ENCODE peak calls at places on chromosomes 6 and 20, in six cellular contexts. P is SK-N-SH, Z is GM12878, M is K562, G is HepG2, T is GM12891. U is an unnamed sample.

GRCh38 chr6:111031151-111031550 is 49.3 kb downstream of the RPF2 start:
- DNase-seq in P (no peak), Z (no peak), M (no peak), G (no peak), T (no peak), U (no peak)

GRCh38 chr6:47363736-47364135 is 54.0 kb upstream of the TNFRSF21 start:
- DNase-seq in P (no peak), Z (no peak), M (no peak), G (no peak), T (no peak), U (no peak)

GRCh38 chr6:104771258-104771832 is 88.4 kb downstream of the HACE1 start:
- DNase-seq in P (peak), Z (no peak), M (peak), G (peak), T (no peak), U (no peak)

GRCh38 chr6:35044771-35045275 is 96.3 kb downstream of the TCP11 start:
- DNase-seq in P (peak), Z (no peak), M (no peak), G (no peak), T (no peak), U (no peak)

GRCh38 chr20:25224941-25225340 is 22.9 kb upstream of the PYGB start:
- DNase-seq in P (no peak), Z (no peak), M (peak), G (no peak), T (no peak), U (no peak)

GRCh38 chr6:1388081-1388926 is 1.1 kb upstream of the FOXF2 start:
- DNase-seq in P (no peak), Z (no peak), M (no peak), G (no peak), T (no peak), U (no peak)

GRCh38 chr6:159259726-159260125 is 90.5 kb downstream of the FNDC1 start:
- DNase-seq in P (no peak), Z (no peak), M (no peak), G (no peak), T (no peak), U (no peak)

GRCh38 chr20:56893206-56893605 is 264.1 kb downstream of the TFAP2C start:
- DNase-seq in P (no peak), Z (no peak), M (no peak), G (no peak), T (no peak), U (no peak)

GRCh38 chr6:13116155-13116554 is 212.2 kb downstream of the TBC1D7 start:
- DNase-seq in P (no peak), Z (no peak), M (no peak), G (no peak), T (no peak), U (no peak)

GRCh38 chr6:14713008-14713452 is 532.8 kb upstream of the JARID2 start:
- DNase-seq in P (no peak), Z (no peak), M (no peak), G (no peak), T (no peak), U (no peak)

GRCh38 chr6:109867009-109867969 is 110.8 kb upstream of the GPR6 start:
- DNase-seq in P (no peak), Z (no peak), M (no peak), G (no peak), T (no peak), U (no peak)

GRCh38 chr20:57509665-57510237 is 15.2 kb downstream of the CTCFL start:
- DNase-seq in P (peak), Z (no peak), M (peak), G (peak), T (no peak), U (no peak)

GRCh38 chr6:16345449-16346330 is 107.3 kb downstream of the GMPR start:
- DNase-seq in P (peak), Z (no peak), M (no peak), G (peak), T (no peak), U (no peak)

GRCh38 chr20:6908673-6909072 is 141.2 kb downstream of the BMP2 start:
- DNase-seq in P (no peak), Z (no peak), M (no peak), G (no peak), T (no peak), U (no peak)

GRCh38 chr20:7113577-7114466 is 346.3 kb downstream of the BMP2 start:
- DNase-seq in P (peak), Z (no peak), M (no peak), G (peak), T (no peak), U (no peak)

GRCh38 chr20:32227744-32228688 is 20.3 kb downstream of the POFUT1 start:
- DNase-seq in P (no peak), Z (no peak), M (no peak), G (no peak), T (no peak), U (no peak)

GRCh38 chr6:3517350-3517749 is 60.5 kb upstream of the SLC22A23 start:
- DNase-seq in P (no peak), Z (no peak), M (no peak), G (no peak), T (no peak), U (no peak)

GRCh38 chr6:145734486-145735355 is 599 bp downstream of the EPM2A start:
- DNase-seq in P (peak), Z (no peak), M (peak), G (peak), T (peak), U (peak)

GRCh38 chr6:139583420-139583819 is 209.0 kb upstream of the CITED2 start:
- DNase-seq in P (no peak), Z (no peak), M (no peak), G (peak), T (no peak), U (no peak)

GRCh38 chr6:158756126-158756525 is 63.0 kb downstream of the EZR start:
- DNase-seq in P (peak), Z (no peak), M (no peak), G (no peak), T (no peak), U (no peak)

GRCh38 chr6:90319979-90320667 is 23.5 kb upstream of the BACH2 start:
- DNase-seq in P (no peak), Z (no peak), M (no peak), G (no peak), T (no peak), U (no peak)

GRCh38 chr20:59356662-59357061 is 56.3 kb downstream of the EDN3 start:
- DNase-seq in P (peak), Z (no peak), M (no peak), G (no peak), T (no peak), U (no peak)

GRCh38 chr6:26103141-26103769 is 16.0 kb downstream of the HFE start:
- DNase-seq in P (no peak), Z (no peak), M (no peak), G (peak), T (no peak), U (no peak)

GRCh38 chr6:61809004-61809595 is 476.9 kb downstream of the KHDRBS2 start:
- DNase-seq in P (peak), Z (no peak), M (no peak), G (peak), T (peak), U (no peak)

GRCh38 chr6:42239736-42240375 is 22.2 kb upstream of the MRPS10 start:
- DNase-seq in P (no peak), Z (no peak), M (no peak), G (no peak), T (no peak), U (no peak)

GRCh38 chr6:42239333-42239732 is 21.7 kb upstream of the MRPS10 start:
- DNase-seq in P (no peak), Z (no peak), M (no peak), G (no peak), T (no peak), U (no peak)

GRCh38 chr6:42237857-42238256 is 20.2 kb upstream of the MRPS10 start:
- DNase-seq in P (no peak), Z (no peak), M (no peak), G (no peak), T (no peak), U (no peak)

GRCh38 chr6:42241915-42242314 is 24.3 kb upstream of the MRPS10 start:
- DNase-seq in P (no peak), Z (no peak), M (no peak), G (no peak), T (no peak), U (no peak)

DNA sequence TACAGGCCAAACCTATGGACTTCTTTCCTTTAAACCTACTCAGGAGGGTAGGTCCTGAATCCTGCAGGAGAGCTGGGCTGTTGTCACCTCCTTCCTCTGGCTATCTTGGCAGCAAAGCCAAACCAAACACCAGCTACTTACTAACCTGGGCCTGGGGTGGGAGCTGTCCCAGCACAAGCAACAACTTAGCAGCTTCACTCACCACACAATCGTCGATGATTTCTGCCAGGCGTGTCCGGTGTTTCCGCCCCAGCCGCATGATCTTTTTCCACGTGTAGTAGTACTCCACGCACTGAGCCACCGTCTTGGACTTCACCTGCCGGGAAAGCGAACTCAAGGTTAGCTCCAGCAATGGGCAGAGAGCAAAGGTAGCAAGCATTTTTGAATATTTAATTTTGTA is 25.4 kb upstream of the MRPS10 start:
- DNase-seq in P (no peak), Z (no peak), M (no peak), G (no peak), T (no peak), U (no peak)
- TF ChIP-seq TAF1 in P (no peak), Z (no peak), M (no peak), G (no peak), T (no peak), U (no peak)

GRCh38 chr6:52390361-52390727 is 28.4 kb downstream of the PAQR8 start:
- DNase-seq in P (peak), Z (peak), M (peak), G (peak), T (no peak), U (no peak)
- TF ChIP-seq TAF1 in P (peak), Z (peak), M (no peak), G (no peak), T (peak), U (no peak)

GRCh38 chr6:2436391-2437154 is 191.2 kb upstream of the GMDS start:
- DNase-seq in P (no peak), Z (no peak), M (no peak), G (no peak), T (no peak), U (no peak)

GRCh38 chr6:2433686-2434085 is 188.3 kb upstream of the GMDS start:
- DNase-seq in P (no peak), Z (no peak), M (no peak), G (no peak), T (no peak), U (no peak)

GRCh38 chr6:2434911-2435310 is 189.5 kb upstream of the GMDS start:
- DNase-seq in P (no peak), Z (no peak), M (no peak), G (no peak), T (no peak), U (no peak)

GRCh38 chr6:2432258-2432657 is 186.9 kb upstream of the GMDS start:
- DNase-seq in P (no peak), Z (no peak), M (no peak), G (no peak), T (no peak), U (no peak)

GRCh38 chr6:2434116-2434515 is 188.7 kb upstream of the GMDS start:
- DNase-seq in P (no peak), Z (no peak), M (no peak), G (no peak), T (no peak), U (no peak)
- TF ChIP-seq TAF1 in P (no peak), Z (no peak), M (no peak), G (no peak), T (no peak), U (no peak)

GRCh38 chr6:36207155-36207554 is 10.6 kb downstream of the BRPF3 start:
- DNase-seq in P (no peak), Z (no peak), M (no peak), G (no peak), T (no peak), U (no peak)

GRCh38 chr6:36200998-36201596 is 4.6 kb downstream of the BRPF3 start:
- DNase-seq in P (no peak), Z (no peak), M (no peak), G (no peak), T (no peak), U (no peak)

GRCh38 chr6:36202101-36202500 is 5.6 kb downstream of the BRPF3 start:
- DNase-seq in P (no peak), Z (no peak), M (no peak), G (no peak), T (no peak), U (no peak)

GRCh38 chr6:36201612-36202011 is 5.1 kb downstream of the BRPF3 start:
- DNase-seq in P (no peak), Z (no peak), M (no peak), G (no peak), T (no peak), U (no peak)

DNA sequence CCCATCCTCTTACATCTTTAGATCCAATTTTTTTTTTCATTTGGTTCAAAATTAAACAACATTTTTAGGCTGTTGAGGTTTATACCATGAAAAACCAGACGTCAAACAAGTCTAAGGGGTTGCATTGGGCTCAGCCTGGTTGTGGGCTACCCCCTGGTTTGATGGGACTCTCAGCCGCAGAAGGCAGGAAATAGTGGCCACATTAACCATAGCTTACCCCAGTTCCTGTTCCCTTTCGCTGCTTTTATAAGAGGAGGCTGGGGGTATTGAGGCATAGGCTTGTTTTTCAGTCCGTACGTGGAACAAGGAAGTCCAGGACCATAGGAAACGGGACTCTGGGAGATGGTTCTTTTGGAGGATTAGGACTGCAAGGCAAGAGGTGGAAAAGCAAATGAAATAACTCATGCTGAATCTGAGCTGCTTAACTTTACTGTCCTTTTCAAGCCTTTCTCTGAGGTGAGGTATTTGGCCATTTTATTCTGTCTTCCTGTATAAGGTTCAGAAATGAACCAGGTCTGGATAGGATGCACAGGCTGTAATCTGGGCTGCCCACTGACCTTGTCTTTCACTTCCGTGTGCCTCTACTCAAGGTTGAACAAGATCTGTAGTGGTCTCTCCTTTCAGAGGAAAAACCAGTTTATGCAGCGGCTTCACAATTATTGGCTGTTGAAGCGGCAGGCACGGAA is 7.7 kb downstream of the BRPF3 start:
- DNase-seq in P (no peak), Z (peak), M (no peak), G (no peak), T (no peak), U (peak)
- TF ChIP-seq TAF1 in P (no peak), Z (no peak), M (no peak), G (no peak), T (no peak), U (no peak)

GRCh38 chr20:46810442-46811327 is 84.0 kb upstream of the EYA2 start:
- DNase-seq in P (no peak), Z (no peak), M (no peak), G (no peak), T (no peak), U (no peak)
- TF ChIP-seq TAF1 in P (no peak), Z (no peak), M (no peak), G (no peak), T (no peak), U (no peak)

GRCh38 chr6:131013495-131013894 is 49.5 kb downstream of the EPB41L2 start:
- DNase-seq in P (no peak), Z (no peak), M (no peak), G (no peak), T (no peak), U (no peak)

GRCh38 chr6:131015192-131015591 is 47.9 kb downstream of the EPB41L2 start:
- DNase-seq in P (no peak), Z (no peak), M (no peak), G (no peak), T (no peak), U (no peak)

GRCh38 chr6:131014080-131014776 is 48.8 kb downstream of the EPB41L2 start:
- DNase-seq in P (no peak), Z (no peak), M (no peak), G (no peak), T (no peak), U (no peak)

GRCh38 chr6:131007286-131007685 is 55.8 kb downstream of the EPB41L2 start:
- DNase-seq in P (no peak), Z (no peak), M (no peak), G (no peak), T (no peak), U (no peak)

GRCh38 chr6:131009790-131010189 is 53.3 kb downstream of the EPB41L2 start:
- DNase-seq in P (no peak), Z (no peak), M (no peak), G (no peak), T (no peak), U (no peak)
- TF ChIP-seq TAF1 in P (no peak), Z (no peak), M (no peak), G (no peak), T (no peak), U (no peak)

GRCh38 chr6:142763205-142763604 is 181.8 kb downstream of the HIVEP2 start:
- DNase-seq in P (no peak), Z (no peak), M (no peak), G (no peak), T (no peak), U (no peak)
- TF ChIP-seq TAF1 in P (no peak), Z (no peak), M (no peak), G (no peak), T (no peak), U (no peak)

GRCh38 chr6:136971609-136972008 is 49.5 kb downstream of the SLC35D3 start:
- DNase-seq in P (no peak), Z (no peak), M (no peak), G (no peak), T (no peak), U (no peak)

GRCh38 chr6:136969433-136969832 is 47.3 kb downstream of the SLC35D3 start:
- DNase-seq in P (peak), Z (no peak), M (no peak), G (no peak), T (no peak), U (no peak)

GRCh38 chr6:136967874-136968752 is 46.0 kb downstream of the SLC35D3 start:
- DNase-seq in P (peak), Z (peak), M (peak), G (peak), T (peak), U (peak)

GRCh38 chr6:136968831-136969230 is 46.7 kb downstream of the SLC35D3 start:
- DNase-seq in P (peak), Z (no peak), M (no peak), G (no peak), T (no peak), U (no peak)

GRCh38 chr6:136969930-136970329 is 47.8 kb downstream of the SLC35D3 start:
- DNase-seq in P (no peak), Z (no peak), M (no peak), G (no peak), T (no peak), U (no peak)
- TF ChIP-seq TAF1 in P (no peak), Z (no peak), M (no peak), G (no peak), T (no peak), U (no peak)

GRCh38 chr6:5781966-5782556 is 224.7 kb downstream of the NRN1 start:
- DNase-seq in P (no peak), Z (no peak), M (no peak), G (no peak), T (no peak), U (no peak)

GRCh38 chr6:5786321-5787053 is 220.2 kb downstream of the NRN1 start:
- DNase-seq in P (no peak), Z (no peak), M (no peak), G (no peak), T (no peak), U (no peak)

GRCh38 chr6:5783584-5784089 is 223.1 kb downstream of the NRN1 start:
- DNase-seq in P (no peak), Z (no peak), M (no peak), G (no peak), T (no peak), U (no peak)

GRCh38 chr6:5785235-5785634 is 221.5 kb downstream of the NRN1 start:
- DNase-seq in P (no peak), Z (no peak), M (no peak), G (no peak), T (no peak), U (no peak)

GRCh38 chr6:5782783-5783567 is 223.8 kb downstream of the NRN1 start:
- DNase-seq in P (peak), Z (no peak), M (no peak), G (peak), T (no peak), U (no peak)
- TF ChIP-seq TAF1 in P (no peak), Z (no peak), M (no peak), G (no peak), T (no peak), U (no peak)

GRCh38 chr20:50435397-50436051 is 74.7 kb upstream of the PTPN1 start:
- DNase-seq in P (no peak), Z (no peak), M (no peak), G (no peak), T (no peak), U (no peak)

GRCh38 chr20:50434321-50434652 is 75.9 kb upstream of the PTPN1 start:
- DNase-seq in P (no peak), Z (no peak), M (no peak), G (no peak), T (no peak), U (no peak)

GRCh38 chr20:50433001-50433400 is 77.2 kb upstream of the PTPN1 start:
- DNase-seq in P (no peak), Z (no peak), M (no peak), G (no peak), T (no peak), U (no peak)

GRCh38 chr20:50436052-50436656 is 74.0 kb upstream of the PTPN1 start:
- DNase-seq in P (no peak), Z (no peak), M (no peak), G (no peak), T (no peak), U (no peak)

GRCh38 chr20:50434653-50435396 is 75.4 kb upstream of the PTPN1 start:
- DNase-seq in P (no peak), Z (no peak), M (no peak), G (peak), T (no peak), U (no peak)
- TF ChIP-seq TAF1 in P (no peak), Z (no peak), M (no peak), G (no peak), T (no peak), U (no peak)